ENCODE peak calls at places on chromosomes 4 and X, in ten cellular contexts. Q, F, B, D, E, O, Z, P, T and N are unnamed samples. For H3K4me1 and H3K9me3, the result is how much of the 10 kb centered on the place peaks cover.

GRCh38 chrX:8731579-8732395 is at the start of gene ANOS1:
- DNase-seq in D (peak), E (no peak), O (no peak), F (peak), P (no peak), Q (no peak), T (no peak), B (no peak), Z (peak), N (peak)

GRCh38 chr4:122652379-122652778 is 31.5 kb upstream of the IL21 start:
- DNase-seq in P (no peak), E (peak), Q (peak), D (peak), B (no peak), T (no peak), F (peak), Z (no peak), O (no peak), N (peak)

GRCh38 chr4:55819634-55820033 is at the start of gene EXOC1L:
- DNase-seq in P (no peak), D (no peak), O (no peak), T (no peak), Z (no peak), F (no peak), B (no peak), E (no peak), Q (no peak), N (no peak)

GRCh38 chrX:101564651-101565050 is 14.3 kb downstream of the ARMCX1 start:
- DNase-seq in Q (no peak), B (no peak), F (no peak), E (no peak), P (no peak), D (no peak), T (no peak), Z (no peak), O (no peak), N (no peak)

GRCh38 chr4:102535398-102536082 is 34.4 kb downstream of the NFKB1 start:
- DNase-seq in O (no peak), P (no peak), D (no peak), B (no peak), T (no peak), E (peak), Q (no peak), Z (no peak), F (no peak), N (no peak)

GRCh38 chr4:40809058-40809457 is 59.3 kb downstream of the NSUN7 start:
- DNase-seq in T (no peak), F (no peak), E (no peak), B (no peak), P (no peak), O (no peak), D (no peak), Q (no peak), Z (no peak), N (no peak)

GRCh38 chrX:96684339-96685204 is at the start of gene DIAPH2:
- DNase-seq in Z (peak), E (peak), B (peak), T (peak), Q (peak), O (peak), F (peak), P (peak), D (peak), N (peak)

GRCh38 chr4:53128959-53129358 is 236.9 kb downstream of the SCFD2 start:
- DNase-seq in E (no peak), O (peak), P (no peak), Z (peak), F (peak), Q (no peak), B (no peak), D (peak), T (no peak), N (no peak)

GRCh38 chr4:114558446-114559020 is 40.1 kb upstream of the UGT8 start:
- DNase-seq in O (no peak), Q (no peak), P (no peak), F (no peak), D (no peak), T (no peak), E (no peak), B (no peak), Z (no peak), N (no peak)

GRCh38 chr4:173794662-173795061 is 264.6 kb upstream of the HAND2 start:
- DNase-seq in Q (no peak), D (no peak), P (no peak), T (no peak), F (no peak), O (no peak), B (no peak), E (peak), Z (no peak), N (no peak)

DNA sequence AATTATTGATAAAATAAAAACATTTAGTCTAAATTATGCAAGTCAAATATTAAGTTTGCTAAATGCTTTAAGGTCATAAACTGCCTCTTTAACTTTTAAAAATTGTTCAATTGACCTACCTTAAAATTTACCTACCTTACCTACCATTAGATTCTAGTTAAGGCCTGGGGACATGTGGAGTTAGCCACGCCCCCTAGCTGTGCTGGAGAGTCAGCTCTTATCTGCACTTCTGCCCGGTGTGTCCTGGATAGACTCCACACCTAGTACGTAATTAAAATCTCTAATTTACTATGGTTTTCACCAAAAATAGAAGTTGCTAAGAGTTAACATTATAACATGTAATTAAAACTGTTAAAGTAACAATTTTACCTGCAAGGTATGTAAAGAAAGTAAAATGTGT is 22.7 kb downstream of the TENM3 start:
- DNase-seq in D (no peak), Q (no peak), B (no peak), T (no peak), Z (peak), P (no peak), O (no peak), E (no peak), F (no peak), N (no peak)
- H3K4me1 ChIP-seq in D (under half), Q (under half), B (under half), T (under half), Z (under half), P (under half), O (under half), E (under half), F (under half), N (under half)

GRCh38 chrX:64192673-64193072 is 12.8 kb downstream of the AMER1 start:
- DNase-seq in P (no peak), E (no peak), O (no peak), B (no peak), Z (no peak), T (no peak), D (no peak), F (no peak), Q (no peak), N (no peak)
- H3K9me3 ChIP-seq in P (under half), E (under half), O (under half), B (under half), Z (under half), T (under half), D (under half), F (under half), Q (under half), N (under half)

GRCh38 chr4:11548529-11549176 is 120.0 kb upstream of the HS3ST1 start:
- DNase-seq in P (no peak), D (no peak), Q (no peak), F (no peak), O (no peak), B (no peak), T (no peak), E (peak), Z (no peak), N (no peak)
- H3K4me1 ChIP-seq in P (under half), D (under half), Q (under half), F (under half), O (under half), B (under half), T (under half), E (under half), Z (under half), N (under half)

GRCh38 chr4:273312-274017 is 31.8 kb downstream of the ZNF732 start:
- DNase-seq in B (no peak), Z (no peak), P (no peak), T (no peak), D (no peak), Q (no peak), O (no peak), E (no peak), F (no peak), N (no peak)
- H3K9me3 ChIP-seq in B (half or more), Z (under half), P (half or more), T (half or more), D (half or more), Q (under half), O (half or more), E (under half), F (under half), N (under half)

GRCh38 chr4:38678078-38678477 is 14.1 kb downstream of the KLF3 start:
- DNase-seq in Q (no peak), Z (no peak), E (peak), B (no peak), D (no peak), T (no peak), P (no peak), O (no peak), F (peak), N (no peak)
- H3K4me1 ChIP-seq in Q (under half), Z (under half), E (under half), B (half or more), D (under half), T (under half), P (half or more), O (under half), F (half or more), N (under half)

GRCh38 chrX:81316163-81316562 is 114.3 kb downstream of the SH3BGRL start:
- DNase-seq in B (no peak), Q (no peak), O (no peak), D (no peak), Z (no peak), P (no peak), E (peak), T (no peak), F (no peak), N (no peak)
- H3K9me3 ChIP-seq in B (under half), Q (under half), O (under half), D (under half), Z (under half), P (under half), E (under half), T (under half), F (under half), N (under half)

GRCh38 chr4:76703676-76704075 is 194.3 kb downstream of the SOWAHB start:
- DNase-seq in B (no peak), E (no peak), O (no peak), F (no peak), D (no peak), Z (no peak), P (no peak), T (no peak), Q (no peak), N (no peak)
- H3K4me1 ChIP-seq in B (under half), E (under half), O (under half), F (under half), D (under half), Z (under half), P (half or more), T (under half), Q (under half), N (under half)

GRCh38 chrX:123682182-123682581 is 50.7 kb downstream of the THOC2 start:
- DNase-seq in D (no peak), F (no peak), O (no peak), Z (no peak), B (no peak), Q (no peak), E (no peak), T (no peak), P (no peak), N (no peak)

DNA sequence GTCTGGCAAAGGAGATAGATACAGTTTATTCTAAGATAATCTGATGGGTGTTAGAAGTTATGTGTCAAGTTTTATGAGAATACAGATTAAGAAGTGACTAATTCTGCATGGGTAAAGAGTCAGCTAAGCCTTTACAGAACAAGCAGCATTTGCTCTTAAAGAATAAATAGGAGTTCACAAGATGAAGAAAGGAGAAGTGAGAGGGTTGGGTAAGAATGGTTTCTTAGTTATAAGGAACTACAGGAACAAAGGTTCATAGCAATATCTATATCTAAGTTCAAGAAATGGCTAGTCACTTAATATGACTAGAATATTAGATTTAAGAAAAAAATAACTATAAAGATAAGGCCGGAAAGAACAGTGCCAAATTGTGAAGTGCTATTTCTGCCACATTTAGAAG is 47.6 kb downstream of the THOC2 start:
- DNase-seq in F (no peak), B (no peak), E (no peak), P (no peak), Q (no peak), O (no peak), D (no peak), Z (no peak), T (no peak), N (no peak)
- H3K9me3 ChIP-seq in F (under half), B (under half), E (under half), P (under half), Q (under half), O (under half), D (under half), Z (under half), T (under half), N (under half)

GRCh38 chr4:178080312-178080711 is 638.1 kb upstream of the AGA start:
- DNase-seq in Q (no peak), E (no peak), O (no peak), D (no peak), T (no peak), B (no peak), Z (no peak), P (no peak), F (no peak), N (no peak)

GRCh38 chr4:178081931-178082330 is 639.7 kb upstream of the AGA start:
- DNase-seq in F (no peak), Z (no peak), T (no peak), O (no peak), D (no peak), E (no peak), B (no peak), P (no peak), Q (no peak), N (no peak)

GRCh38 chr4:178086324-178086723 is 644.1 kb upstream of the AGA start:
- DNase-seq in B (no peak), P (no peak), Z (no peak), E (peak), T (no peak), F (no peak), O (no peak), D (no peak), Q (no peak), N (no peak)

DNA sequence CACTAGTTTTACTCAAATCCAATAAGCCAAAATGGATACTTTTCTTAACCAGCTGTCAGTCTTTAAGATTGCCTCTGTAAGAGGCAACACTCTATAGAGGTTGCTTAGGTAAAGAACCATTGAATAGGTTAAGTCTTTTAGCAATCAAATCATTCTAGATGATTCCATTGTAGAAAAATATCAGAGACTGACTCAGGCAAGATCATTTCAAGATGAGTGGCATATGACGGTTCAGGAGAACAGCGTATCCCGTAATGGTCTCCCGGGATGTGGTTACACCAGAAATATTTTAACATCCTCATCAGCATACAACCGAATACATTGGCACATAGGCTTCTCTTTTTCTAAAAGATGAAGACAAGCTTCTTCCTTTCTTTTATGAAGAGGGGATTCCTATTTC is 641.7 kb upstream of the AGA start:
- DNase-seq in P (no peak), B (no peak), E (no peak), D (no peak), Z (no peak), T (no peak), Q (no peak), O (no peak), F (no peak), N (no peak)
- H3K4me1 ChIP-seq in P (under half), B (under half), E (under half), D (under half), Z (under half), T (under half), Q (under half), O (under half), F (under half), N (under half)